ENCODE peak calls at places on chromosomes 1 and 21, in ten cellular contexts. X is fibroblast of pulmonary artery; G is natural killer cell treated with Interleukin-12 subunit alpha and Interleukin-12 subunit beta and Interleukin-15 and Interleukin-18, amount 100 ng/mL, for 72 hours; C is GM04503; U is stimulated activated CD4-positive, alpha-beta T cell treated with anti-CD3 and anti-CD28 coated beads, TNF-alpha, amount 100 ng/mL, for 4 hours; D is tibial artery; K is glomerular endothelial cell; N is HS-5; O is dermis blood vessel endothelial cell; Z is left ventricle myocardium superior. E is an unnamed sample.

GRCh38 chr1:240500681-240501080 is 111.3 kb downstream of the GREM2 start:
- DNase-seq in C (no peak), X (no peak), D (no peak), U (no peak), N (no peak), Z (no peak), K (no peak), G (no peak), O (no peak), E (no peak)

GRCh38 chr1:113002297-113002696 is 46.3 kb upstream of the SLC16A1 start:
- DNase-seq in U (no peak), D (no peak), X (no peak), K (no peak), C (no peak), N (no peak), Z (no peak), G (no peak), O (no peak), E (no peak)

GRCh38 chr1:109425391-109425790 is 857 bp downstream of the PSMA5 start:
- DNase-seq in G (no peak), C (no peak), U (no peak), Z (no peak), X (peak; percentile 28), D (no peak), N (no peak), K (no peak), O (peak; percentile 39), E (no peak)

GRCh38 chr1:161827786-161828185 is 61.7 kb downstream of the ATF6 start:
- DNase-seq in Z (no peak), X (no peak), C (no peak), D (no peak), K (no peak), N (no peak), U (no peak), G (no peak), O (no peak), E (no peak)

GRCh38 chr1:86714159-86714558 is 9.8 kb downstream of the SH3GLB1 start:
- DNase-seq in C (no peak), N (no peak), U (no peak), D (no peak), Z (no peak), O (no peak), K (no peak), G (no peak), X (peak; percentile 16), E (no peak)

GRCh38 chr21:29436143-29436542 is 137.4 kb downstream of the BACH1 start:
- DNase-seq in G (no peak), N (no peak), D (no peak), K (no peak), U (peak; percentile 10), C (no peak), X (peak; percentile 81), O (no peak), Z (peak; percentile 23), E (no peak)

GRCh38 chr1:176719478-176719877 is 256.5 kb downstream of the PAPPA2 start:
- DNase-seq in C (no peak), O (no peak), Z (no peak), U (no peak), N (no peak), D (no peak), X (no peak), K (no peak), G (no peak), E (no peak)

GRCh38 chr1:109821221-109821669 is 57.5 kb upstream of the EPS8L3 start:
- DNase-seq in K (peak; percentile 14), O (peak; percentile 73), N (peak; percentile 77), C (peak; percentile 94), X (peak; percentile 91), D (peak; percentile 94), U (no peak), G (no peak), Z (no peak), E (peak; percentile 95)

GRCh38 chr1:145886811-145887210 is 1.1 kb upstream of the ANKRD35 start:
- DNase-seq in U (no peak), K (no peak), N (no peak), Z (no peak), D (no peak), O (peak; percentile 54), C (no peak), G (no peak), X (no peak), E (no peak)

GRCh38 chr1:97516588-97516987 is 404.2 kb downstream of the DPYD start:
- DNase-seq in U (no peak), N (no peak), Z (no peak), O (no peak), X (no peak), K (no peak), D (no peak), G (no peak), C (no peak), E (no peak)

GRCh38 chr1:7868085-7868780 is 15.4 kb upstream of the UTS2 start:
- DNase-seq in D (no peak), C (no peak), U (no peak), O (no peak), X (no peak), N (no peak), K (no peak), Z (no peak), G (no peak), E (no peak)

GRCh38 chr1:42971848-42972291 is 13.2 kb upstream of the SLC2A1 start:
- DNase-seq in K (no peak), Z (no peak), G (no peak), C (peak; percentile 91), N (peak; percentile 95), O (peak; percentile 47), X (peak; percentile 72), D (no peak), U (no peak), E (peak; percentile 26)

GRCh38 chr1:53503433-53503925 is 44.3 kb downstream of the DMRTB1 start:
- DNase-seq in N (no peak), G (no peak), Z (no peak), O (no peak), D (no peak), U (no peak), X (no peak), K (no peak), C (no peak), E (no peak)